ENCODE peak calls at places on chromosomes 5 and 9, in ten cellular contexts. One of them, this sample, is unnamed.

GRCh38 chr9:95008151-95008771 is 281.8 kb downstream of the AOPEP start:
- DNase-seq in endothelial cell: no peak
- DNase-seq in activated T-cell treated with anti-CD3 and anti-CD28 coated beads, Interleukin-2, amount 50 U/mL, for 4 hours: no peak
- DNase-seq in H1: no peak
- DNase-seq in GM03348: no peak
- DNase-seq in CD8-positive, alpha-beta T cell: no peak
- DNase-seq in pons: peak
- DNase-seq in H9: no peak
- DNase-seq in HFFc6: no peak
- DNase-seq in NCI-H460: no peak
- DNase-seq in this sample: no peak

GRCh38 chr9:34737677-34738260 is 27.8 kb upstream of the CCL21 start:
- DNase-seq in CD8-positive, alpha-beta T cell: no peak
- DNase-seq in H1: no peak
- DNase-seq in activated T-cell treated with anti-CD3 and anti-CD28 coated beads, Interleukin-2, amount 50 U/mL, for 4 hours: no peak
- DNase-seq in HFFc6: no peak
- DNase-seq in endothelial cell: no peak
- DNase-seq in NCI-H460: no peak
- DNase-seq in pons: no peak
- DNase-seq in H9: no peak
- DNase-seq in GM03348: no peak
- DNase-seq in this sample: no peak

GRCh38 chr5:89117131-89117644 is 234.2 kb upstream of the MEF2C start:
- DNase-seq in CD8-positive, alpha-beta T cell: no peak
- DNase-seq in H9: no peak
- DNase-seq in endothelial cell: no peak
- DNase-seq in H1: no peak
- DNase-seq in HFFc6: no peak
- DNase-seq in NCI-H460: no peak
- DNase-seq in pons: no peak
- DNase-seq in GM03348: peak
- DNase-seq in activated T-cell treated with anti-CD3 and anti-CD28 coated beads, Interleukin-2, amount 50 U/mL, for 4 hours: no peak
- DNase-seq in this sample: no peak

GRCh38 chr9:80359941-80360881 is 788.4 kb downstream of the TLE4 start:
- DNase-seq in endothelial cell: no peak
- DNase-seq in pons: no peak
- DNase-seq in NCI-H460: no peak
- DNase-seq in GM03348: no peak
- DNase-seq in H9: no peak
- DNase-seq in activated T-cell treated with anti-CD3 and anti-CD28 coated beads, Interleukin-2, amount 50 U/mL, for 4 hours: no peak
- DNase-seq in HFFc6: no peak
- DNase-seq in CD8-positive, alpha-beta T cell: no peak
- DNase-seq in H1: no peak
- DNase-seq in this sample: no peak

GRCh38 chr5:167754501-167754941 is 536.9 kb upstream of the WWC1 start:
- DNase-seq in endothelial cell: no peak
- DNase-seq in pons: no peak
- DNase-seq in GM03348: peak
- DNase-seq in activated T-cell treated with anti-CD3 and anti-CD28 coated beads, Interleukin-2, amount 50 U/mL, for 4 hours: no peak
- DNase-seq in NCI-H460: no peak
- DNase-seq in CD8-positive, alpha-beta T cell: no peak
- DNase-seq in H1: no peak
- DNase-seq in HFFc6: peak
- DNase-seq in H9: no peak
- DNase-seq in this sample: no peak

GRCh38 chr5:8456846-8457186 is 587.9 kb downstream of the MTRR start:
- DNase-seq in CD8-positive, alpha-beta T cell: no peak
- DNase-seq in pons: no peak
- DNase-seq in endothelial cell: no peak
- DNase-seq in H9: no peak
- DNase-seq in H1: no peak
- DNase-seq in HFFc6: peak
- DNase-seq in activated T-cell treated with anti-CD3 and anti-CD28 coated beads, Interleukin-2, amount 50 U/mL, for 4 hours: no peak
- DNase-seq in NCI-H460: no peak
- DNase-seq in GM03348: peak
- DNase-seq in this sample: no peak

GRCh38 chr9:36986548-36987408 is 47.3 kb downstream of the PAX5 start:
- DNase-seq in activated T-cell treated with anti-CD3 and anti-CD28 coated beads, Interleukin-2, amount 50 U/mL, for 4 hours: no peak
- DNase-seq in HFFc6: no peak
- DNase-seq in pons: no peak
- DNase-seq in H9: no peak
- DNase-seq in endothelial cell: no peak
- DNase-seq in CD8-positive, alpha-beta T cell: no peak
- DNase-seq in NCI-H460: no peak
- DNase-seq in H1: no peak
- DNase-seq in GM03348: no peak
- DNase-seq in this sample: peak

GRCh38 chr9:135924628-135925338 is 17.4 kb upstream of the CAMSAP1 start:
- DNase-seq in GM03348: peak
- DNase-seq in HFFc6: no peak
- DNase-seq in activated T-cell treated with anti-CD3 and anti-CD28 coated beads, Interleukin-2, amount 50 U/mL, for 4 hours: no peak
- DNase-seq in endothelial cell: no peak
- DNase-seq in H9: no peak
- DNase-seq in NCI-H460: no peak
- DNase-seq in CD8-positive, alpha-beta T cell: no peak
- DNase-seq in H1: no peak
- DNase-seq in pons: no peak
- DNase-seq in this sample: no peak

GRCh38 chr5:96035796-96036195 is 74.1 kb upstream of the ELL2 start:
- DNase-seq in pons: no peak
- DNase-seq in activated T-cell treated with anti-CD3 and anti-CD28 coated beads, Interleukin-2, amount 50 U/mL, for 4 hours: no peak
- DNase-seq in HFFc6: no peak
- DNase-seq in CD8-positive, alpha-beta T cell: no peak
- DNase-seq in GM03348: no peak
- DNase-seq in H9: no peak
- DNase-seq in H1: no peak
- DNase-seq in NCI-H460: no peak
- DNase-seq in endothelial cell: no peak
- DNase-seq in this sample: no peak